ENCODE peak calls at places on chromosomes 4 and X, in four cellular contexts. One of them, this sample, is unnamed.

GRCh38 chr4:83852085-83852451 is 316.2 kb downstream of the GPAT3 start:
- DNase-seq in neural progenitor cell: no peak
- DNase-seq in mucosa of descending colon: no peak
- DNase-seq in GM06990: no peak
- DNase-seq in this sample: no peak

GRCh38 chr4:112510191-112510467 is 5.9 kb downstream of the NEUROG2 start:
- DNase-seq in neural progenitor cell: no peak
- DNase-seq in mucosa of descending colon: no peak
- DNase-seq in GM06990: no peak
- DNase-seq in this sample: peak; percentile 39

GRCh38 chr4:85610450-85610849 is 135.5 kb downstream of the ARHGAP24 start:
- DNase-seq in neural progenitor cell: no peak
- DNase-seq in mucosa of descending colon: no peak
- DNase-seq in GM06990: peak; percentile 80
- DNase-seq in this sample: peak; percentile 64

GRCh38 chr4:85228264-85228663 is 246.7 kb upstream of the ARHGAP24 start:
- DNase-seq in neural progenitor cell: no peak
- DNase-seq in mucosa of descending colon: no peak
- DNase-seq in GM06990: no peak
- DNase-seq in this sample: no peak

GRCh38 chrX:150543230-150544155 is 24.9 kb upstream of the MTM1 start:
- DNase-seq in neural progenitor cell: peak; percentile 19
- DNase-seq in mucosa of descending colon: no peak
- DNase-seq in GM06990: peak; percentile 60
- DNase-seq in this sample: peak; percentile 47

GRCh38 chrX:133297284-133297683 is 79.1 kb upstream of the TFDP3 start:
- DNase-seq in neural progenitor cell: no peak
- DNase-seq in mucosa of descending colon: no peak
- DNase-seq in GM06990: no peak
- DNase-seq in this sample: no peak

GRCh38 chr4:143232277-143232676 is 47.6 kb downstream of the USP38 start:
- DNase-seq in neural progenitor cell: no peak
- DNase-seq in mucosa of descending colon: no peak
- DNase-seq in GM06990: no peak
- DNase-seq in this sample: no peak

GRCh38 chr4:125702406-125702805 is 387.7 kb downstream of the FAT4 start:
- DNase-seq in neural progenitor cell: no peak
- DNase-seq in mucosa of descending colon: no peak
- DNase-seq in GM06990: no peak
- DNase-seq in this sample: no peak

GRCh38 chrX:40197071-40197470 is 99.3 kb upstream of the BCOR start:
- DNase-seq in neural progenitor cell: no peak
- DNase-seq in mucosa of descending colon: no peak
- DNase-seq in GM06990: no peak
- DNase-seq in this sample: no peak

DNA sequence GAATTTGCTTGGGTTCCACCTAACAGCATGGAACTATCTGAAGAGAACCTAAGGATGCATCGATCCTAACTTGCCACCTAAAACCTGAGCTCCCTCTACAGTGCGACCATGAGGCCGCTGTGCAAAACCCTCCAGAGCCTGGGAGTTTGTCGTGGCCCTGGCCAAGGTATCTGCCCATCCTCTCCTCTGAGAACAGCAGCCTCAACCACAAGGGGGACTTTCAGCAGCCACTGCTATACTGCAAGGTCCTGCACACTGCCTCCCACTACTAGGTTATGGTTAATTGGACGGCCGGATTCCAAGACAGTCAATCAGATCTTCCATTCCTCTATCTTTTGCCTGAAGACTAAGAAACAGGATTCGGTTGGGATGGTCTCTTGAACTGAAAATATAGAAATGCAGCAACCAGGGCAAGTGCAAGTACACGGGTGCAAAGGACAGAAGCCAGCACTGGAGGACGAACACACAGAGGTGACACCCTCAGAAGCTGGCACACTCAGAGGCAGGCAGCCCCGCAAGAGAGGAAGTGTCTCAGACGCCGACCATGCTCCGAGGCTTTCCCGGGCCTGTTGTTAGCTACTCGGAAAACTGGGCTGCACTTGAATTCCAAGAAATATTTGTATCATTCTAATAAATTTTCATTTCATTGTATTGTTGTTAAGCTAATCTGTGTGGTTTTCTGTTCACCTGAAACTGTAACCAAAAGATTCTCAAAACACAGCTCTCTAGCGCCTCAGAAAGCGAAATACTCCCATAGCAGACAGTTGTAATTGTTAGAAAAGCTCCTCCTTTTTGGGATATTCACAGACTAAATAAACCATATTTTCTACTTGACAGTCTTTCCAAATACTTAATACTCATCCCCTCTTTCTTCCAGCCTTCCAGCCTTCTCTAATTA is 63.3 kb downstream of the AFAP1 start:
- DNase-seq in neural progenitor cell: peak; percentile 57
- DNase-seq in mucosa of descending colon: no peak
- DNase-seq in GM06990: no peak
- DNase-seq in this sample: no peak
- TF ChIP-seq CTCF in neural progenitor cell: peak; percentile 42
- TF ChIP-seq CTCF in mucosa of descending colon: no peak
- TF ChIP-seq CTCF in GM06990: no peak
- TF ChIP-seq CTCF in this sample: no peak

GRCh38 chr4:151304755-151305154 is 20.6 kb downstream of the SH3D19 start:
- DNase-seq in neural progenitor cell: no peak
- DNase-seq in mucosa of descending colon: no peak
- DNase-seq in GM06990: no peak
- DNase-seq in this sample: no peak
- TF ChIP-seq CTCF in neural progenitor cell: no peak
- TF ChIP-seq CTCF in mucosa of descending colon: no peak
- TF ChIP-seq CTCF in GM06990: no peak
- TF ChIP-seq CTCF in this sample: no peak

DNA sequence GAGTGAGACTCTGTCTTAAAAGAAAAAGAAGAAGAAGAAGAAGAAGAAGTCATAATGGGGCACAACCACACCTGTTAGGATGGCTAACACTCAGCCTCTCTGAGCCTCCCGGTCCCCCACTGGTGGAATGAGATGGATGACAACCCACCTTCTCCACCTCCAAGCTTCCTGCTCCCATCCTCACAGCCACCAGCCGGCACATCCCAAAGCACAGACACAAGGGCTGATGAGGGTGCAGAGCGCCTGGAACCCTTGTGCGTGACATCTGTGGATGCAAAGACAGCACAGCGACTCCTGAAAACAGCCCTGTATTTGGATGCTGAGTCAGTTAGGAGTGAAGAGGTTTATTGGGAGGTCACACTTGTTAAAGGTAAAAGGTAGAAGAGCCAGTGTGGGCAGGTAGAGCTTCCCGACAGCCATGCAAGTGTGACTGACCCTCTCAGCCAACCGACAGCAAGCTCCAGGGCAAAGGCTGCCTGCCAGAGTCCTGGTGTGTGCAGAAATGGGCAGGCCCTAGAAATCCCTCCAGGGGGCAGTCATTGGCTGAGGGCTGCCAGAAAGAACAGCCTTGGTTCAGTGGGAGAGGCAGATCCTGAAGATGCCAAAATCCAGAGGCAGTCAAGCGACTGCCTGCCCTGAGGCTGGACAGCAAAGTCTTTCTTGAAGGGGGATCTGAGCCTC is 26.6 kb upstream of the MAN2B2 start:
- DNase-seq in neural progenitor cell: peak; percentile 81
- DNase-seq in mucosa of descending colon: no peak
- DNase-seq in GM06990: no peak
- DNase-seq in this sample: no peak
- TF ChIP-seq CTCF in neural progenitor cell: peak; percentile 62
- TF ChIP-seq CTCF in mucosa of descending colon: no peak
- TF ChIP-seq CTCF in GM06990: no peak
- TF ChIP-seq CTCF in this sample: no peak

GRCh38 chr4:48333587-48333986 is 7.7 kb upstream of the SLAIN2 start:
- DNase-seq in neural progenitor cell: no peak
- DNase-seq in mucosa of descending colon: no peak
- DNase-seq in GM06990: no peak
- DNase-seq in this sample: no peak

GRCh38 chr4:48329976-48330375 is 11.4 kb upstream of the SLAIN2 start:
- DNase-seq in neural progenitor cell: no peak
- DNase-seq in mucosa of descending colon: no peak
- DNase-seq in GM06990: no peak
- DNase-seq in this sample: no peak

GRCh38 chr4:48334236-48334635 is 7.1 kb upstream of the SLAIN2 start:
- DNase-seq in neural progenitor cell: no peak
- DNase-seq in mucosa of descending colon: no peak
- DNase-seq in GM06990: no peak
- DNase-seq in this sample: no peak

GRCh38 chr4:48332661-48333060 is 8.7 kb upstream of the SLAIN2 start:
- DNase-seq in neural progenitor cell: no peak
- DNase-seq in mucosa of descending colon: no peak
- DNase-seq in GM06990: no peak
- DNase-seq in this sample: no peak

DNA sequence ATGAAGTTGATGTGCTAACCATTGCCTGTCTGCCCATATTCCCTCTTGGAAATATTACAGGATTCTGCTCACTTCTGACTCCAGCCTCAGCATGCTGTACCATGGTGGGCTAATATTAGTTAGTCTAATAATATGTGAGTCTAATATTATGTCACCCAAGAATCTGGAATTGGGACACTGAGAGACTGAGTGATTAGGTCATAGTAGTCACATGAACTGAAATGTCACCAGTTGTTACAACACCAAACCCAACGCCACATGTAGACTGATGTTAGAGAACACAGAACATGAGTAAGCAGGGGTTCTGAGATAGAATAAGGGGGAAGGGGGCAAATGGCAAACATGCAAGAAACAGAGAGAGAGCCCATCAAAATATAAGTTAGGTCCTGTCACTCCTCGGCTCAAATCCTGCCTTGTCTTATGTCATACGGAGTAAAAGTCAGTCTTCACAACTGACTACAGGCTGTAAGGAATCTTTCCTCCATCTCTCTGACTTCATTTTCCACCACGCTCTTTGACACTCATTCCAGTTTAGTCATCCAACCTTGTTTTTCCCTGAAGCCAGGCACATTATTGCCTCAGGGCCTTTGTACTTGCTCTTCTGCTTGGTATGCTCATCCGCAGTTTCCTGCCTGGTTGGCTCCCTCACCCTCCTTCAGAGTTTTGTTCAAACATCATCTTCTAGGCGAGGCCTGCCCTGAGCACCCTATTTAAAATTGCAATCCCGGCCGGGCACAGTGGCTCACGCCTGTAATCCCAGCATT is 9.6 kb upstream of the SLAIN2 start:
- DNase-seq in neural progenitor cell: no peak
- DNase-seq in mucosa of descending colon: no peak
- DNase-seq in GM06990: no peak
- DNase-seq in this sample: no peak
- TF ChIP-seq CTCF in neural progenitor cell: no peak
- TF ChIP-seq CTCF in mucosa of descending colon: no peak
- TF ChIP-seq CTCF in GM06990: no peak
- TF ChIP-seq CTCF in this sample: no peak

GRCh38 chrX:20594985-20595384 is 328.3 kb upstream of the RPS6KA3 start:
- DNase-seq in neural progenitor cell: peak; percentile 38
- DNase-seq in mucosa of descending colon: no peak
- DNase-seq in GM06990: no peak
- DNase-seq in this sample: no peak
- TF ChIP-seq CTCF in neural progenitor cell: peak; percentile 52
- TF ChIP-seq CTCF in mucosa of descending colon: no peak
- TF ChIP-seq CTCF in GM06990: no peak
- TF ChIP-seq CTCF in this sample: no peak

DNA sequence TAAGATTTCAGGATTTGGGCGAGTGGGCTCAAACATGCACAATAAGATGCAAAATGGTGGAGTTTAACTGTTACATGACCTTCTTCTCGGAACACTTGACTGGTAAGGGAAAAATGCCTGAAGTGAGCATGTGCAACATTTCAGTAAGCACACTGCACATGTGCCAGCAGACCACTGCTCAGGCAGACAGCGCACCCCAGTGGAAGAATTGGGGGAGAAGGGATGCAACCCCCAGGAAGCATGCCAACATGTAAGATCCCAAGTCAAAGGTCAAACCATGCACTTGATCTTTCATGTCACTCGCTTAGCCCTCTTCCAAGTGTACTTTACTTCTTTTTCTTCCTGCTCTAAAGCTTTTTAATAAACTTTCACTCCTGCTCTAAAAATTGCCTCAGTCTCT is 256.3 kb downstream of the CENPC start:
- DNase-seq in neural progenitor cell: peak; percentile 52
- DNase-seq in mucosa of descending colon: no peak
- DNase-seq in GM06990: no peak
- DNase-seq in this sample: peak; percentile 33
- TF ChIP-seq CTCF in neural progenitor cell: peak; percentile 71
- TF ChIP-seq CTCF in mucosa of descending colon: no peak
- TF ChIP-seq CTCF in GM06990: peak; percentile 64
- TF ChIP-seq CTCF in this sample: peak; percentile 54

GRCh38 chr4:77062856-77063255 is 12.9 kb downstream of the CCNI start:
- DNase-seq in neural progenitor cell: no peak
- DNase-seq in mucosa of descending colon: no peak
- DNase-seq in GM06990: no peak
- DNase-seq in this sample: no peak

GRCh38 chr4:77065382-77065781 is 10.4 kb downstream of the CCNI start:
- DNase-seq in neural progenitor cell: no peak
- DNase-seq in mucosa of descending colon: no peak
- DNase-seq in GM06990: no peak
- DNase-seq in this sample: no peak
- TF ChIP-seq CTCF in neural progenitor cell: no peak
- TF ChIP-seq CTCF in mucosa of descending colon: no peak
- TF ChIP-seq CTCF in GM06990: no peak
- TF ChIP-seq CTCF in this sample: no peak

GRCh38 chrX:103248553-103248952 is 6.4 kb downstream of the TCEAL8 start:
- DNase-seq in neural progenitor cell: no peak
- DNase-seq in mucosa of descending colon: no peak
- DNase-seq in GM06990: no peak
- DNase-seq in this sample: peak; percentile 6
- TF ChIP-seq CTCF in neural progenitor cell: peak; percentile 32
- TF ChIP-seq CTCF in mucosa of descending colon: no peak
- TF ChIP-seq CTCF in GM06990: peak; percentile 28
- TF ChIP-seq CTCF in this sample: peak; percentile 5